ENCODE peak calls at places on chromosomes 4 and X, in nine cellular contexts. O, T, A, X, H, G, S, B and U are unnamed samples.

GRCh38 chr4:128275351-128275750 is 12.3 kb downstream of the PGRMC2 start:
- DNase-seq in S (no peak), B (no peak), G (no peak), A (no peak), O (peak; percentile 61), H (no peak), T (no peak), X (peak; percentile 42), U (no peak)

GRCh38 chrX:151004085-151004484 is 20.9 kb downstream of the HMGB3 start:
- DNase-seq in B (peak; percentile 43), A (no peak), O (no peak), H (no peak), G (no peak), S (no peak), T (no peak), X (peak; percentile 44), U (no peak)

GRCh38 chr4:152118819-152119553 is 358.2 kb upstream of the GATB start:
- DNase-seq in A (no peak), B (no peak), G (no peak), T (no peak), X (no peak), O (no peak), S (no peak), H (no peak), U (no peak)

GRCh38 chrX:35664838-35665237 is 133.3 kb upstream of the MAGEB16 start:
- DNase-seq in S (no peak), B (no peak), H (no peak), A (no peak), T (no peak), X (no peak), O (no peak), G (no peak), U (no peak)

GRCh38 chrX:137215467-137215866 is 181.7 kb upstream of the GPR101 start:
- DNase-seq in B (no peak), S (no peak), T (no peak), H (no peak), X (no peak), G (no peak), O (no peak), A (no peak), U (no peak)

GRCh38 chr4:6306299-6306698 is 36.6 kb downstream of the WFS1 start:
- DNase-seq in G (no peak), H (no peak), X (no peak), S (no peak), T (no peak), B (no peak), A (no peak), O (no peak), U (no peak)

GRCh38 chr4:3313139-3313538 is 20.3 kb downstream of the RGS12 start:
- DNase-seq in X (no peak), A (no peak), H (no peak), G (no peak), S (no peak), O (no peak), T (no peak), B (no peak), U (peak; percentile 6)

GRCh38 chr4:128468485-128468989 is 180.9 kb upstream of the PGRMC2 start:
- DNase-seq in O (peak; percentile 99), B (no peak), X (peak; percentile 93), S (peak; percentile 85), G (no peak), T (peak; percentile 48), H (no peak), A (peak; percentile 37), U (peak; percentile 48)

GRCh38 chr4:20992002-20992401 is 291.7 kb downstream of the PACRGL start:
- DNase-seq in A (no peak), O (peak; percentile 21), S (no peak), T (no peak), H (no peak), G (no peak), X (peak; percentile 68), B (no peak), U (no peak)

GRCh38 chrX:136130931-136131843 is 16.1 kb upstream of the FHL1 start:
- DNase-seq in O (peak; percentile 90), S (no peak), B (no peak), G (no peak), A (no peak), X (peak; percentile 99), H (no peak), T (peak; percentile 38), U (no peak)

GRCh38 chr4:21544410-21544809 is 404.2 kb downstream of the KCNIP4 start:
- DNase-seq in H (no peak), A (no peak), O (no peak), S (no peak), B (no peak), G (no peak), T (no peak), X (no peak), U (no peak)

GRCh38 chr4:114636192-114636935 is 37.8 kb downstream of the UGT8 start:
- DNase-seq in B (no peak), A (no peak), G (no peak), T (no peak), H (no peak), S (no peak), O (no peak), X (no peak), U (no peak)

GRCh38 chr4:109383823-109384222 is 49.8 kb upstream of the SEC24B start:
- DNase-seq in A (no peak), X (no peak), B (no peak), O (no peak), H (no peak), G (no peak), T (no peak), S (no peak), U (no peak)

GRCh38 chr4:61202100-61202637 is 2.0 kb downstream of the ADGRL3 start:
- DNase-seq in O (peak; percentile 1), B (peak; percentile 66), X (no peak), T (peak; percentile 33), G (no peak), A (no peak), H (peak; percentile 9), S (peak; percentile 43), U (peak; percentile 37)

GRCh38 chr4:153728660-153729059 is 31.2 kb downstream of the RNF175 start:
- DNase-seq in A (no peak), O (no peak), T (no peak), G (no peak), H (no peak), S (no peak), B (no peak), X (no peak), U (no peak)

GRCh38 chr4:17094209-17094608 is 195.8 kb upstream of the LDB2 start:
- DNase-seq in T (no peak), O (no peak), B (no peak), A (no peak), S (no peak), H (no peak), X (peak; percentile 41), G (no peak), U (no peak)